ENCODE peak calls at places on chromosomes 6 and 20, in nine cellular contexts. K is heart right ventricle, V is mesendoderm, W is ovary, S is cardiac muscle cell, P is fibroblast of lung, R is transverse colon, Y is sigmoid colon, F is esophagus squamous epithelium. U is an unnamed sample. For H3K36me3, the result is how much of the 10 kb centered on the place peaks cover.

GRCh38 chr6:106439459-106439858 is 78.9 kb downstream of the CRYBG1 start:
- DNase-seq in K (no peak), V (no peak), W (no peak), S (no peak), P (no peak), R (no peak), Y (no peak), F (no peak), U (no peak)

GRCh38 chr20:3681931-3682820 is at the start of gene ADAM33:
- DNase-seq in K (peak), V (no peak), W (peak), S (peak), P (peak), R (peak), Y (peak), F (no peak), U (no peak)

GRCh38 chr6:33631971-33632585 is 11.0 kb downstream of the ITPR3 start:
- DNase-seq in K (no peak), V (no peak), W (no peak), S (no peak), P (no peak), R (peak), Y (no peak), F (no peak), U (no peak)

GRCh38 chr20:38152175-38153010 is 12.7 kb downstream of the TGM2 start:
- DNase-seq in K (peak), V (no peak), W (peak), S (no peak), P (peak), R (peak), Y (peak), F (peak), U (peak)

GRCh38 chr20:54837226-54837625 is 361.8 kb downstream of the DOK5 start:
- DNase-seq in K (no peak), V (no peak), W (no peak), S (no peak), P (no peak), R (no peak), Y (no peak), F (no peak), U (no peak)

GRCh38 chr20:9458075-9458818 is 56.1 kb upstream of the LAMP5 start:
- DNase-seq in K (no peak), V (peak), W (no peak), S (peak), P (peak), R (no peak), Y (no peak), F (no peak), U (no peak)

GRCh38 chr6:166925141-166925996 is 31.0 kb downstream of the RNASET2 start:
- DNase-seq in K (no peak), V (no peak), W (no peak), S (no peak), P (no peak), R (no peak), Y (no peak), F (no peak), U (peak)

GRCh38 chr6:169725270-169726048 is 1.2 kb upstream of the PHF10 start:
- DNase-seq in K (peak), V (peak), W (peak), S (peak), P (peak), R (peak), Y (peak), F (no peak), U (peak)

GRCh38 chr20:37294262-37294981 is 5.0 kb downstream of the MANBAL start:
- DNase-seq in K (no peak), V (no peak), W (no peak), S (no peak), P (peak), R (no peak), Y (no peak), F (no peak), U (no peak)

GRCh38 chr20:41476013-41476441 is 109.4 kb upstream of the EMILIN3 start:
- DNase-seq in K (no peak), V (no peak), W (peak), S (no peak), P (peak), R (peak), Y (no peak), F (no peak), U (no peak)

GRCh38 chr6:128131566-128131965 is 230.7 kb upstream of the THEMIS start:
- DNase-seq in K (no peak), V (no peak), W (no peak), S (no peak), P (peak), R (no peak), Y (no peak), F (no peak), U (no peak)

GRCh38 chr6:110554441-110554840 is 78.0 kb upstream of the SLC22A16 start:
- DNase-seq in K (no peak), V (no peak), W (no peak), S (no peak), P (no peak), R (no peak), Y (no peak), F (no peak), U (no peak)

GRCh38 chr6:1477432-1478090 is 88.2 kb downstream of the FOXF2 start:
- DNase-seq in K (no peak), V (peak), W (no peak), S (no peak), P (peak), R (no peak), Y (no peak), F (no peak), U (no peak)

GRCh38 chr6:20715135-20715806 is 181.0 kb downstream of the CDKAL1 start:
- DNase-seq in K (no peak), V (no peak), W (no peak), S (no peak), P (no peak), R (no peak), Y (no peak), F (no peak), U (no peak)

GRCh38 chr6:144581807-144582537 is 296.8 kb downstream of the UTRN start:
- DNase-seq in K (no peak), V (peak), W (no peak), S (peak), P (peak), R (no peak), Y (no peak), F (no peak), U (no peak)

GRCh38 chr20:35000922-35001595 is 45.4 kb downstream of the MYH7B start:
- DNase-seq in K (no peak), V (no peak), W (no peak), S (no peak), P (no peak), R (no peak), Y (no peak), F (no peak), U (no peak)

GRCh38 chr6:122671246-122671645 is 61.0 kb downstream of the PKIB start:
- DNase-seq in K (no peak), V (no peak), W (no peak), S (no peak), P (no peak), R (no peak), Y (no peak), F (no peak), U (no peak)

GRCh38 chr20:1310506-1311190 is 18.3 kb downstream of the SDCBP2 start:
- DNase-seq in K (no peak), V (no peak), W (no peak), S (no peak), P (no peak), R (no peak), Y (no peak), F (no peak), U (peak)

GRCh38 chr6:33828764-33829731 is 25.2 kb upstream of the MLN start:
- DNase-seq in K (peak), V (peak), W (peak), S (peak), P (no peak), R (no peak), Y (peak), F (no peak), U (no peak)

GRCh38 chr6:1031671-1032070 is 280.2 kb upstream of the FOXQ1 start:
- DNase-seq in K (no peak), V (no peak), W (no peak), S (no peak), P (peak), R (no peak), Y (no peak), F (no peak), U (no peak)

GRCh38 chr20:5127204-5127858 is 523 bp downstream of the CDS2 start:
- DNase-seq in K (peak), V (peak), W (peak), S (peak), P (peak), R (peak), Y (peak), F (no peak), U (peak)

GRCh38 chr6:157269261-157269794 is 54.0 kb downstream of the TMEM242 start:
- DNase-seq in K (peak), V (no peak), W (peak), S (no peak), P (peak), R (peak), Y (peak), F (no peak), U (peak)

GRCh38 chr20:36084897-36085617 is 69.5 kb upstream of the EPB41L1 start:
- DNase-seq in K (no peak), V (no peak), W (no peak), S (no peak), P (peak), R (no peak), Y (no peak), F (no peak), U (no peak)

GRCh38 chr6:52352239-52353008 is 9.5 kb upstream of the PAQR8 start:
- DNase-seq in K (no peak), V (peak), W (no peak), S (no peak), P (peak), R (peak), Y (no peak), F (no peak), U (no peak)

GRCh38 chr6:11938285-11938890 is 73.7 kb upstream of the HIVEP1 start:
- DNase-seq in K (no peak), V (peak), W (no peak), S (no peak), P (no peak), R (peak), Y (no peak), F (no peak), U (no peak)

GRCh38 chr6:111981441-111981840 is 72.5 kb upstream of the CCN6 start:
- DNase-seq in K (no peak), V (no peak), W (no peak), S (no peak), P (peak), R (no peak), Y (no peak), F (no peak), U (no peak)

GRCh38 chr20:5797843-5798462 is 47.8 kb downstream of the SHLD1 start:
- DNase-seq in K (peak), V (no peak), W (no peak), S (no peak), P (no peak), R (no peak), Y (no peak), F (no peak), U (peak)

GRCh38 chr6:24242924-24243323 is 114.9 kb downstream of the DCDC2 start:
- DNase-seq in K (no peak), V (no peak), W (no peak), S (no peak), P (no peak), R (no peak), Y (no peak), F (no peak), U (no peak)

GRCh38 chr20:61055642-61056041 is 196.4 kb upstream of the CDH4 start:
- DNase-seq in K (no peak), V (no peak), W (no peak), S (no peak), P (no peak), R (no peak), Y (no peak), F (no peak), U (no peak)

GRCh38 chr20:19880256-19881079 is 122.4 kb downstream of the RIN2 start:
- DNase-seq in K (no peak), V (no peak), W (no peak), S (no peak), P (peak), R (no peak), Y (no peak), F (no peak), U (no peak)

GRCh38 chr6:3512832-3513231 is 56.0 kb upstream of the SLC22A23 start:
- DNase-seq in K (no peak), V (no peak), W (no peak), S (no peak), P (no peak), R (no peak), Y (no peak), F (no peak), U (no peak)

DNA sequence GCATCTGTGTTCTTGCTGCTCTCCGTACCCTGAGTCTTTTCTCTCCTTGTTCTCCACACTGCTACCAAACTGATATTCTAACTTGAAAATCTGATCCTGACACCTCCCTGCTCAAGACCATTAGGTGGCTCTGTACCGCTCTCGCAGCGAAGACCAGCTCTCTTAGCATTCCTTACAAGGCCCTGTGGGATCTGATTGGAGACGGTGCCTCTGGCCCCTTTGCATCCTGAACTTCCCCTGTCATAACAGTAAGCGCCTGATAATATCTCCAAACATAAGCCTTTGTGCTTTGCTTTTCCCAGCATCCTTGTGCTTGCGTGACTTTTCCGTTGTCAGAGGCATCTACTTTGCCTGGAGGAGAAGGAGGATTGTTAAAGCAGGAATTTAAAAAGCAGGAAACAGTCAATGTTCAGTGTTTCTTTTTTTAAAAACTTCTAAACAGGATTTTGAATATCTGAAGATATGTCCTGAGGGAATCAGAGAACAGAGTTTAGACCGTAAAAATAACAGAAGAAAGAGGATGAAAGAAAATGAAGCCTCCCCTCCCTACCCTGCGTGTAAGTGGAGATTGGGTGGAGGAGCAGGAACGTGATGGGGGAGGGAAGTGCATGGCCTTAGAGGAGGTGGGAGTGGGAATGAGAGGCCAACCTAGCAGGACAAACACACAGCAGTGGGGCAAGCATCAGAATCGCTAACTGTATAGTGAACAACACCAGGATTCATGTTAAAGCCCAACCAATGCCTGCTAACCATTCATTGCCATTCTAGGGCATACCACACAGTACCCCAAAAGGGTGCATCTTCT is 89.2 kb upstream of the STMND1 start:
- DNase-seq in K (no peak), V (peak), W (no peak), S (peak), P (peak), R (peak), Y (peak), F (no peak), U (no peak)
- H3K4me3 ChIP-seq in K (no peak), V (no peak), W (no peak), S (no peak), P (no peak), R (no peak), Y (no peak), F (no peak), U (no peak)

GRCh38 chr6:36979343-36979742 is 6.7 kb downstream of the MTCH1 start:
- DNase-seq in K (no peak), V (no peak), W (peak), S (peak), P (peak), R (peak), Y (peak), F (no peak), U (no peak)
- H3K36me3 ChIP-seq in K (under half), V (under half), W (under half), S (under half), P (under half), R (under half), Y (under half), F (under half), U (half or more)

DNA sequence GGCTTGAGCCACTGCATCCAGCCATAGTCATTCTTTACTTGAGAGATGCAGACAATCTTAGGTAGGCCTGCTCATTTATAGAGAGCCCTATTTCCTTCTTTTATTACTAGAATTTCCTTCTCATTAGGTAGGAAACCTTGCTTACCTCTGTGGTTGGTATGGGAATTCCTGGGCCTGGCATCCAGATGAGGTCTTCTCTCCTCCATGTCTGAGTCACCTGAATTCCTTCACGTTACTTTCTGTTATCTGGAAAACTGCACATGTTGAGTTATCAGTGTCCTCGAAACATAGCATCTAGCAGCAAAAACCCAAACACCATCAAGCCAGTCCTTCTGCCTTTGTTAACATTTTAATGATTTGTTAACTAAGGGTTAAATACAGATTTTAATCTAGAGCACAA is 2.2 kb downstream of the ZNFX1 start:
- DNase-seq in K (no peak), V (no peak), W (no peak), S (no peak), P (no peak), R (no peak), Y (no peak), F (no peak), U (no peak)
- H3K4me3 ChIP-seq in K (no peak), V (no peak), W (no peak), S (no peak), P (peak), R (no peak), Y (no peak), F (no peak), U (no peak)

GRCh38 chr6:43444036-43444435 is 11.3 kb downstream of the DLK2 start:
- DNase-seq in K (no peak), V (no peak), W (no peak), S (no peak), P (no peak), R (no peak), Y (no peak), F (no peak), U (no peak)
- H3K36me3 ChIP-seq in K (half or more), V (under half), W (under half), S (under half), P (under half), R (under half), Y (half or more), F (under half), U (half or more)

GRCh38 chr6:116511424-116512131 is at the start of gene CALHM5:
- DNase-seq in K (peak), V (peak), W (peak), S (peak), P (peak), R (peak), Y (peak), F (no peak), U (no peak)

GRCh38 chr6:116514103-116514502 is 2.7 kb downstream of the CALHM5 start:
- DNase-seq in K (no peak), V (no peak), W (no peak), S (no peak), P (no peak), R (no peak), Y (no peak), F (no peak), U (no peak)

GRCh38 chr6:116512709-116513108 is 1.3 kb downstream of the CALHM5 start:
- DNase-seq in K (no peak), V (no peak), W (no peak), S (no peak), P (no peak), R (no peak), Y (no peak), F (no peak), U (no peak)

GRCh38 chr6:116513224-116513875 is 1.9 kb downstream of the CALHM5 start:
- DNase-seq in K (no peak), V (no peak), W (no peak), S (no peak), P (no peak), R (no peak), Y (no peak), F (no peak), U (no peak)

DNA sequence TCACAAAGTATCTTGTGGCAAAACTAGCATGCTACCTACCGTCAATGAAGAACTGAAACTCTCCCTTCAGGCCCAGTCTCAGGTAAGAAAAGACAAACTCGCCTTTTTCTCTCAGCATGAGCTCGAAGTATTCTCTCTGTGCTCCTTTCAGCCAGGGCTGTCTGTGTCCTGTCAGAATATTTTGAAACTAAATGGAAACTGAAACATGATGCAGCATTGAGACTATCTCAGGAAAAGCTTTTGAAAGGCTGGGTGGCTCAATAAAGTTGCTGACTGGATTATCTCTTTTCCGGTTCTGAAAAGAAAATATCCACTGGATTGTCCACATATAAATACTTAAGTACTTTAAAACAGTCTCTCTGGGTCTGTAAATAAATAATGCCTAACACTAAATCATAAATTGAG is 718 bp downstream of the CALHM5 start:
- DNase-seq in K (no peak), V (no peak), W (no peak), S (no peak), P (peak), R (no peak), Y (no peak), F (no peak), U (no peak)
- H3K4me3 ChIP-seq in K (peak), V (no peak), W (peak), S (no peak), P (peak), R (no peak), Y (peak), F (peak), U (peak)

GRCh38 chr20:46931699-46932098 is 37.1 kb downstream of the EYA2 start:
- DNase-seq in K (no peak), V (no peak), W (no peak), S (no peak), P (no peak), R (no peak), Y (no peak), F (no peak), U (no peak)

GRCh38 chr20:46930940-46931339 is 36.3 kb downstream of the EYA2 start:
- DNase-seq in K (no peak), V (no peak), W (no peak), S (no peak), P (no peak), R (no peak), Y (no peak), F (no peak), U (no peak)

GRCh38 chr20:46929902-46930301 is 35.3 kb downstream of the EYA2 start:
- DNase-seq in K (no peak), V (no peak), W (no peak), S (no peak), P (no peak), R (no peak), Y (no peak), F (no peak), U (no peak)

GRCh38 chr20:46933150-46933549 is 38.5 kb downstream of the EYA2 start:
- DNase-seq in K (no peak), V (no peak), W (no peak), S (no peak), P (no peak), R (no peak), Y (no peak), F (no peak), U (no peak)

GRCh38 chr20:46928580-46929132 is 34.0 kb downstream of the EYA2 start:
- DNase-seq in K (no peak), V (peak), W (no peak), S (no peak), P (peak), R (no peak), Y (peak), F (no peak), U (no peak)
- H3K36me3 ChIP-seq in K (under half), V (under half), W (under half), S (under half), P (under half), R (under half), Y (under half), F (under half), U (under half)

U was measured in spleen.